ENCODE peak calls at places on chromosomes 12 and 14, in eight cellular contexts. A is EL; Y is fibroblast of pulmonary artery; R is NCI-H1105; P is A172; T is HEK293T; U is HFFc6; W is CD8-positive, alpha-beta T cell. O is an unnamed sample.

GRCh38 chr12:93025145-93026103 is 96.3 kb upstream of the EEA1 start:
- DNase-seq in A (peak), Y (peak), R (peak), P (peak), T (peak), U (peak), W (no peak), O (no peak)

GRCh38 chr12:127107744-127108143 is 1159.2 kb upstream of the TMEM132C start:
- DNase-seq in A (peak), Y (no peak), R (no peak), P (peak), T (no peak), U (peak), W (no peak), O (no peak)

GRCh38 chr12:109762673-109763191 is 49.1 kb downstream of the FAM222A start:
- DNase-seq in A (no peak), Y (no peak), R (no peak), P (no peak), T (no peak), U (no peak), W (no peak), O (peak)

GRCh38 chr14:96177766-96178377 is 26.8 kb upstream of the BDKRB2 start:
- DNase-seq in A (no peak), Y (peak), R (no peak), P (no peak), T (no peak), U (no peak), W (no peak), O (no peak)

GRCh38 chr14:75452324-75452723 is 24.5 kb downstream of the JDP2 start:
- DNase-seq in A (peak), Y (no peak), R (no peak), P (no peak), T (no peak), U (no peak), W (no peak), O (no peak)

GRCh38 chr14:76514599-76514998 is 138.7 kb downstream of the ESRRB start:
- DNase-seq in A (no peak), Y (peak), R (no peak), P (peak), T (peak), U (peak), W (no peak), O (no peak)

GRCh38 chr12:25434493-25434892 is 118.6 kb downstream of the LMNTD1 start:
- DNase-seq in A (no peak), Y (no peak), R (no peak), P (no peak), T (no peak), U (no peak), W (no peak), O (no peak)

GRCh38 chr12:40980346-40981005 is 207.6 kb upstream of the PDZRN4 start:
- DNase-seq in A (no peak), Y (no peak), R (no peak), P (peak), T (no peak), U (no peak), W (no peak), O (no peak)

GRCh38 chr14:99318959-99319295 is 46.9 kb upstream of the BCL11B start:
- DNase-seq in A (no peak), Y (no peak), R (no peak), P (no peak), T (no peak), U (no peak), W (no peak), O (no peak)

GRCh38 chr14:22380511-22381455 is 208.2 kb downstream of the DAD1 start:
- DNase-seq in A (peak), Y (no peak), R (no peak), P (no peak), T (no peak), U (peak), W (no peak), O (no peak)

GRCh38 chr12:101042211-101042610 is 167.8 kb downstream of the SLC5A8 start:
- DNase-seq in A (no peak), Y (no peak), R (peak), P (no peak), T (no peak), U (no peak), W (no peak), O (no peak)

GRCh38 chr12:129659927-129660326 is 243.9 kb downstream of the TMEM132D start:
- DNase-seq in A (no peak), Y (peak), R (no peak), P (no peak), T (no peak), U (peak), W (no peak), O (no peak)

GRCh38 chr12:100672075-100672592 is 98.7 kb downstream of the GAS2L3 start:
- DNase-seq in A (peak), Y (no peak), R (peak), P (no peak), T (peak), U (no peak), W (no peak), O (no peak)

GRCh38 chr12:132056320-132056719 is 87.8 kb downstream of the DDX51 start:
- DNase-seq in A (no peak), Y (no peak), R (no peak), P (no peak), T (no peak), U (no peak), W (no peak), O (no peak)

GRCh38 chr12:5200276-5201087 is 156.8 kb downstream of the KCNA5 start:
- DNase-seq in A (peak), Y (no peak), R (peak), P (peak), T (peak), U (peak), W (no peak), O (no peak)

GRCh38 chr14:77377502-77377844 is 294 bp downstream of the SAMD15 start:
- DNase-seq in A (no peak), Y (no peak), R (no peak), P (no peak), T (no peak), U (no peak), W (no peak), O (no peak)

GRCh38 chr12:115324949-115325638 is 641.1 kb upstream of the TBX3 start:
- DNase-seq in A (no peak), Y (no peak), R (no peak), P (no peak), T (no peak), U (no peak), W (no peak), O (no peak)

GRCh38 chr14:71267691-71268090 is 360.4 kb downstream of the PCNX1 start:
- DNase-seq in A (peak), Y (no peak), R (no peak), P (no peak), T (no peak), U (no peak), W (no peak), O (no peak)

GRCh38 chr14:43539210-43539609 is 967.9 kb downstream of the FSCB start:
- DNase-seq in A (no peak), Y (peak), R (no peak), P (peak), T (peak), U (no peak), W (no peak), O (no peak)

GRCh38 chr12:123268850-123269249 is 2.8 kb downstream of the CDK2AP1 start:
- DNase-seq in A (no peak), Y (no peak), R (no peak), P (no peak), T (no peak), U (no peak), W (no peak), O (no peak)

GRCh38 chr12:4214912-4215861 is 58.4 kb upstream of the CCND2 start:
- DNase-seq in A (no peak), Y (peak), R (no peak), P (no peak), T (no peak), U (no peak), W (peak), O (peak)

GRCh38 chr12:52232916-52233461 is at the start of gene KRT7:
- DNase-seq in A (peak), Y (no peak), R (no peak), P (no peak), T (no peak), U (no peak), W (no peak), O (no peak)

GRCh38 chr12:19826988-19827550 is 387.8 kb downstream of the AEBP2 start:
- DNase-seq in A (no peak), Y (no peak), R (no peak), P (no peak), T (no peak), U (no peak), W (no peak), O (no peak)

O was measured in vagina.